ENCODE peak calls at places on chromosomes 16 and 17, in five cellular contexts. G, H, E, S and O are unnamed samples. For H3K4me1, the result is how much of the 10 kb centered on the place peaks cover.

GRCh38 chr16:81094771-81095251 is 1.4 kb downstream of the GCSH start:
- DNase-seq in G (no peak), H (no peak), E (no peak), S (no peak), O (no peak)

GRCh38 chr17:56592487-56593072 is 919 bp upstream of the NOG start:
- DNase-seq in G (peak), H (peak), E (no peak), S (no peak), O (peak)

GRCh38 chr16:76653390-76654026 is 376.3 kb downstream of the CNTNAP4 start:
- DNase-seq in G (peak), H (peak), E (no peak), S (no peak), O (no peak)

GRCh38 chr17:38874505-38875419 is 4.9 kb downstream of the LASP1 start:
- DNase-seq in G (peak), H (no peak), E (no peak), S (no peak), O (no peak)

GRCh38 chr17:61533797-61534196 is 57.2 kb downstream of the NACA2 start:
- DNase-seq in G (no peak), H (no peak), E (no peak), S (no peak), O (no peak)

GRCh38 chr16:53598513-53599266 is 95.7 kb upstream of the AKTIP start:
- DNase-seq in G (no peak), H (no peak), E (no peak), S (no peak), O (no peak)

GRCh38 chr17:33521784-33522183 is 228.7 kb upstream of the ASIC2 start:
- DNase-seq in G (peak), H (peak), E (no peak), S (no peak), O (peak)

GRCh38 chr17:72545756-72546155 is 424.9 kb downstream of the SOX9 start:
- DNase-seq in G (no peak), H (no peak), E (no peak), S (no peak), O (no peak)

GRCh38 chr17:64171041-64171440 is 41.1 kb upstream of the ERN1 start:
- DNase-seq in G (no peak), H (no peak), E (no peak), S (no peak), O (no peak)

GRCh38 chr17:29158515-29159275 is 21.5 kb downstream of the MYO18A start:
- DNase-seq in G (no peak), H (no peak), E (no peak), S (no peak), O (no peak)

GRCh38 chr16:8697965-8698364 is 23.5 kb downstream of the ABAT start:
- DNase-seq in G (no peak), H (no peak), E (no peak), S (no peak), O (no peak)

GRCh38 chr17:9294661-9295210 is 273.4 kb downstream of the NTN1 start:
- DNase-seq in G (no peak), H (no peak), E (no peak), S (no peak), O (no peak)

GRCh38 chr16:80319181-80319580 is 221.6 kb upstream of the DYNLRB2 start:
- DNase-seq in G (no peak), H (no peak), E (no peak), S (no peak), O (peak)

GRCh38 chr17:74962622-74963394 is 9.8 kb downstream of the HID1 start:
- DNase-seq in G (peak), H (no peak), E (no peak), S (no peak), O (no peak)

GRCh38 chr16:14528306-14528948 is 101.6 kb downstream of the PARN start:
- DNase-seq in G (no peak), H (no peak), E (no peak), S (no peak), O (no peak)

GRCh38 chr17:70906808-70907207 is 737.5 kb downstream of the KCNJ2 start:
- DNase-seq in G (peak), H (no peak), E (no peak), S (no peak), O (no peak)

GRCh38 chr17:36679815-36680467 is 78.6 kb downstream of the MRM1 start:
- DNase-seq in G (no peak), H (no peak), E (no peak), S (no peak), O (no peak)

GRCh38 chr17:14745122-14745521 is 444.2 kb downstream of the HS3ST3B1 start:
- DNase-seq in G (no peak), H (no peak), E (no peak), S (no peak), O (no peak)

GRCh38 chr16:87203060-87203656 is 114.0 kb downstream of the C16orf95 start:
- DNase-seq in G (peak), H (peak), E (no peak), S (no peak), O (peak)

GRCh38 chr17:56510554-56511342 is 82.8 kb upstream of the NOG start:
- DNase-seq in G (peak), H (no peak), E (no peak), S (no peak), O (no peak)

GRCh38 chr16:50499254-50499653 is 48.9 kb upstream of the NKD1 start:
- DNase-seq in G (no peak), H (no peak), E (no peak), S (no peak), O (no peak)

GRCh38 chr17:16019347-16019746 is 19.7 kb downstream of the TTC19 start:
- DNase-seq in G (no peak), H (no peak), E (no peak), S (no peak), O (no peak)

GRCh38 chr16:69241911-69242310 is 54.9 kb downstream of the SNTB2 start:
- DNase-seq in G (no peak), H (no peak), E (no peak), S (no peak), O (no peak)

GRCh38 chr17:37239690-37240344 is 136.0 kb upstream of the C17orf78 start:
- DNase-seq in G (no peak), H (no peak), E (no peak), S (no peak), O (no peak)

GRCh38 chr17:3893720-3894116 is 865 bp upstream of the CAMKK1 start:
- DNase-seq in G (no peak), H (no peak), E (no peak), S (no peak), O (no peak)
- H3K4me1 ChIP-seq in G (under half), H (under half), E (half or more), S (under half), O (under half)

GRCh38 chr16:89450537-89450936 is 39.8 kb downstream of the ANKRD11 start:
- DNase-seq in G (no peak), H (no peak), E (no peak), S (no peak), O (no peak)

GRCh38 chr16:89448656-89449055 is 41.7 kb downstream of the ANKRD11 start:
- DNase-seq in G (no peak), H (no peak), E (no peak), S (no peak), O (no peak)

GRCh38 chr16:89446975-89447293 is 43.4 kb downstream of the ANKRD11 start:
- DNase-seq in G (no peak), H (no peak), E (no peak), S (no peak), O (no peak)

GRCh38 chr16:89452241-89452640 is 38.1 kb downstream of the ANKRD11 start:
- DNase-seq in G (no peak), H (no peak), E (no peak), S (no peak), O (no peak)

DNA sequence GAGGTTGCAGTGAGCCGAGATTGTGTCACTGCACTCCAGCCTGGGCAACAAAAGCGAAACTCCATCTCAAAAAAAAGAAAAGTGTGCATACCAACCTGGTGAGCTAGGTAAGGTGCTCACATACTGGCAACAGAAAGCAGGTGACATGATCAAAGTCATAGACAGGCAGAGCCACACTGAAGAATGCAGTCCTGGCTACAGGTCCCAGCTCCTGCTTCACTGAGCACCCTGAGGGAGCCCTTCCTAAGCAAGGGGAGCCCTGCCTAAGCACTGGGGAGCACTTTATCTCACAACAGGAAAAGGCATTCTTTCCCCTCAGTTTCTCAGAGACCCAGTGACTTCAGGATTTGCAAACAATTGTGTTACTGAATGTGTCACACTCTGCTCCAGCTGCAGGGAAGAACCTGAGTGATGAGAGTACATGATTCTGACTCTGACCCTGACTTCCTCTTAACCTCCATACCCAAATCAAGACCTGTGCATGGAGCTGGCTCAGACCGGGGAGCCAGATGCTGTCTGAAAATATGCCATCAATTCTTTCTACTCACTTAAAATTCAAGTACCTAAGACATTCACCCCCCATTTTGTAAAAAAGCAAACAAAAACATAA is 40.5 kb downstream of the ANKRD11 start:
- DNase-seq in G (no peak), H (no peak), E (no peak), S (no peak), O (no peak)
- H3K4me1 ChIP-seq in G (under half), H (under half), E (half or more), S (under half), O (under half)

GRCh38 chr16:873889-874288 is 73.4 kb upstream of the GNG13 start:
- DNase-seq in G (no peak), H (no peak), E (no peak), S (no peak), O (no peak)
- H3K4me1 ChIP-seq in G (under half), H (under half), E (under half), S (under half), O (under half)

DNA sequence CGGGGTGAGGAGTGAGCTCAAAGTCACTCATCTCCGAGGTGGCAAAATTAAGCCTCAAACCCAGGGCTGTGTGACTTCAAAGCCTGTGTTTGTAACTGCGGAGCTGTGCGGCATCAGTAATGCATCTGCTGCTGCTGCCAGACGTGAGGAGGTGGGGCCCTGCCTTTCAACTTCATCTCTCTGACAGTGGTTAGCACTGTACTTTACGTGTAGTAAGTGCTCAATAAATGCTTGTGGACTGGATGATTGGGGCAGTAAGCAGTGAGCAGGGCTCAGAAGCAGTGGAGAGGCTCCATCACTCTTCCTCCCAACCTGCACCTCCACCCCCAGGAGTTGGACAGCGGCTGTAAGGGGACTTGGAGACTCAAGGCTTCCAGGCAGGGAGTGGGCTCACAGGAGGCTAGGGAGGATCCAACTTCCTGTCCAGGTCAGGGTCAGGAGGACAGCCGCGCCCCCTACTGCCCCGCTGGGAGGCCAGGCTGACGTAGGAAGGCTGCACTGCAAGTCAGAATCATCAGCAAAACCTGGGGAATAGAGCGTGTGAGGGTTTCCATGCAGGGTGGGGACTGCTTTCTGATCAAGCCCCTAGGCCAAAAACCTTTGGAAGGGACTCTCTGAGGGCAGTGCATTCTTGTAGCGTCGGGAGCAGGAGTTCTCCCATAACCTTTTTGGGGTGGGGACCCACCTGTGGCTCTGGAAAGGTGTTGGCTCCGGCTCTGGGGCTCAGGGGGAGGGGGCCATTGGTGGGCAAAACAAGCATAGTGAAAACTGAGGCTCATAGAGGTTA is 21.8 kb downstream of the RAI1 start:
- DNase-seq in G (peak), H (no peak), E (no peak), S (no peak), O (no peak)
- H3K4me1 ChIP-seq in G (under half), H (under half), E (half or more), S (under half), O (under half)